ENCODE peak calls at places on chromosomes 1 and 21, in eight cellular contexts. H is T-helper 17 cell; F is right cardiac atrium; Z is activated naive CD8-positive, alpha-beta T cell treated with anti-CD3 and anti-CD28 coated beads for 36 hours; Y is HS-5; I is mucosa of descending colon; V is CD8-positive, alpha-beta T cell; J is AG08396. K is an unnamed sample.

GRCh38 chr1:116411784-116412479 is 38.9 kb downstream of the ATP1A1 start:
- DNase-seq in H (no peak), F (no peak), Z (no peak), Y (peak), I (no peak), V (no peak), J (no peak), K (no peak)

GRCh38 chr1:220487297-220487820 is 40.6 kb upstream of the MARK1 start:
- DNase-seq in H (no peak), F (no peak), Z (peak), Y (no peak), I (peak), V (no peak), J (no peak), K (no peak)

GRCh38 chr1:100539836-100540536 is 2.0 kb downstream of the GPR88 start:
- DNase-seq in H (no peak), F (peak), Z (no peak), Y (no peak), I (no peak), V (peak), J (peak), K (no peak)

GRCh38 chr1:203547771-203548421 is 53.9 kb downstream of the OPTC start:
- DNase-seq in H (no peak), F (no peak), Z (no peak), Y (no peak), I (no peak), V (no peak), J (no peak), K (no peak)

GRCh38 chr1:234536756-234537155 is 57.8 kb upstream of the TARBP1 start:
- DNase-seq in H (no peak), F (no peak), Z (no peak), Y (no peak), I (no peak), V (no peak), J (no peak), K (no peak)

GRCh38 chr1:31020007-31020790 is 45.3 kb downstream of the PUM1 start:
- DNase-seq in H (no peak), F (no peak), Z (no peak), Y (no peak), I (no peak), V (no peak), J (no peak), K (no peak)

GRCh38 chr1:40986328-40986783 is 6.9 kb downstream of the CTPS1 start:
- DNase-seq in H (no peak), F (no peak), Z (no peak), Y (no peak), I (no peak), V (no peak), J (no peak), K (no peak)

GRCh38 chr1:59557549-59557885 is 257.2 kb upstream of the HOOK1 start:
- DNase-seq in H (no peak), F (no peak), Z (no peak), Y (no peak), I (no peak), V (no peak), J (no peak), K (no peak)

GRCh38 chr1:226268421-226269124 is 40.4 kb downstream of the LIN9 start:
- DNase-seq in H (no peak), F (no peak), Z (no peak), Y (peak), I (peak), V (no peak), J (peak), K (no peak)

GRCh38 chr21:38123626-38124025 is 133.2 kb upstream of the KCNJ15 start:
- DNase-seq in H (no peak), F (no peak), Z (no peak), Y (no peak), I (peak), V (no peak), J (no peak), K (no peak)

GRCh38 chr1:225514671-225515081 is 86.8 kb upstream of the LBR start:
- DNase-seq in H (no peak), F (no peak), Z (no peak), Y (no peak), I (no peak), V (no peak), J (no peak), K (no peak)

GRCh38 chr1:2603521-2604155 is 17.1 kb downstream of the PRXL2B start:
- DNase-seq in H (no peak), F (no peak), Z (no peak), Y (no peak), I (no peak), V (no peak), J (no peak), K (peak)

GRCh38 chr1:69513621-69514020 is 54.1 kb upstream of the LRRC7 start:
- DNase-seq in H (no peak), F (no peak), Z (no peak), Y (peak), I (no peak), V (no peak), J (no peak), K (no peak)

GRCh38 chr1:210876275-210876674 is 257.7 kb downstream of the KCNH1 start:
- DNase-seq in H (no peak), F (no peak), Z (no peak), Y (no peak), I (no peak), V (no peak), J (no peak), K (no peak)

K was measured in dorsolateral prefrontal cortex.